ENCODE peak calls at places on chromosomes 16 and 17, in seven cellular contexts. E is heart right ventricle, S is tibial nerve, Y is right lobe of liver, Q is mucosa of descending colon, W is thoracic aorta, C is AG04450. B is an unnamed sample.

GRCh38 chr16:10390330-10390729 is 4.5 kb downstream of the ATF7IP2 start:
- DNase-seq in S (no peak), Q (no peak), C (no peak), W (no peak), Y (no peak), E (no peak), B (no peak)

GRCh38 chr16:929227-929669 is 41.5 kb downstream of the LMF1 start:
- DNase-seq in Y (no peak), Q (no peak), S (no peak), C (no peak), W (no peak), E (no peak), B (no peak)

GRCh38 chr16:82067042-82067809 is 32.2 kb downstream of the HSD17B2 start:
- DNase-seq in C (no peak), E (no peak), S (no peak), W (no peak), Q (no peak), Y (no peak), B (peak; percentile 74)

GRCh38 chr17:34154916-34155730 is 100.0 kb upstream of the CCL2 start:
- DNase-seq in E (no peak), C (no peak), S (no peak), W (no peak), Q (no peak), Y (no peak), B (no peak)

GRCh38 chr16:56610017-56610608 is 1.7 kb downstream of the MT2A start:
- DNase-seq in C (no peak), W (no peak), Q (peak; percentile 61), E (no peak), Y (peak; percentile 82), S (no peak), B (peak; percentile 93)

GRCh38 chr17:36592316-36592710 is 634 bp downstream of the DHRS11 start:
- DNase-seq in C (no peak), W (no peak), Q (peak; percentile 68), E (no peak), Y (no peak), S (no peak), B (no peak)

GRCh38 chr16:14562691-14563491 is 67.2 kb downstream of the PARN start:
- DNase-seq in W (no peak), C (no peak), S (no peak), Q (peak; percentile 55), E (peak; percentile 42), Y (peak; percentile 79), B (peak; percentile 68)

GRCh38 chr17:76537578-76538280 is at the start of gene CYGB:
- DNase-seq in W (no peak), S (no peak), Q (no peak), E (no peak), Y (no peak), C (no peak), B (peak; percentile 86)

GRCh38 chr17:1256699-1257098 is 13.5 kb upstream of the BHLHA9 start:
- DNase-seq in W (no peak), Y (no peak), C (no peak), Q (no peak), S (no peak), E (no peak), B (no peak)

GRCh38 chr17:3657874-3658783 is 10.2 kb downstream of the TAX1BP3 start:
- DNase-seq in Y (no peak), W (no peak), E (no peak), Q (no peak), S (no peak), C (no peak), B (no peak)

GRCh38 chr16:87266846-87267245 is 50.3 kb downstream of the C16orf95 start:
- DNase-seq in Q (no peak), W (no peak), Y (no peak), E (no peak), S (no peak), C (no peak), B (peak; percentile 43)

GRCh38 chr16:79155904-79156303 is 444.6 kb downstream of the MAF start:
- DNase-seq in C (no peak), E (no peak), S (no peak), W (no peak), Y (no peak), Q (no peak), B (no peak)

GRCh38 chr16:79156761-79157160 is 443.8 kb downstream of the MAF start:
- DNase-seq in Q (no peak), S (no peak), E (no peak), W (no peak), Y (no peak), C (no peak), B (no peak)

GRCh38 chr16:79158337-79158736 is 442.2 kb downstream of the MAF start:
- DNase-seq in E (no peak), C (no peak), W (no peak), S (no peak), Q (no peak), Y (no peak), B (no peak)

GRCh38 chr16:79163666-79164377 is 436.7 kb downstream of the MAF start:
- DNase-seq in E (no peak), Y (peak; percentile 67), C (no peak), S (no peak), Q (peak; percentile 43), W (no peak), B (no peak)

GRCh38 chr16:79159650-79160049 is 440.9 kb downstream of the MAF start:
- DNase-seq in W (no peak), Q (no peak), S (no peak), C (no peak), Y (no peak), E (no peak), B (no peak)
- H3K4me3 ChIP-seq in W (no peak overlapping the region), Q (no peak overlapping the region), S (no peak overlapping the region), C (no peak overlapping the region), Y (no peak overlapping the region), E (no peak overlapping the region), B (no peak overlapping the region)

GRCh38 chr17:66737524-66737923 is 97.4 kb upstream of the CACNG5 start:
- DNase-seq in W (no peak), Y (no peak), C (no peak), Q (no peak), E (peak; percentile 46), S (no peak), B (no peak)
- TF ChIP-seq CTCF in W (no peak), Y (no peak), C (peak; percentile 17), Q (no peak), E (no peak), S (no peak), B (no peak)

GRCh38 chr17:75394332-75394918 is 11.1 kb downstream of the GRB2 start:
- DNase-seq in W (no peak), C (no peak), Q (no peak), Y (no peak), E (no peak), S (no peak), B (no peak)

GRCh38 chr17:75397217-75397616 is 8.3 kb downstream of the GRB2 start:
- DNase-seq in S (no peak), C (no peak), Q (no peak), Y (no peak), E (no peak), W (no peak), B (no peak)

GRCh38 chr17:75396781-75397180 is 8.7 kb downstream of the GRB2 start:
- DNase-seq in C (no peak), S (no peak), Q (no peak), Y (no peak), E (no peak), W (no peak), B (no peak)

GRCh38 chr17:75398279-75398678 is 7.2 kb downstream of the GRB2 start:
- DNase-seq in S (no peak), Q (no peak), C (no peak), Y (peak; percentile 29), W (no peak), E (no peak), B (no peak)

GRCh38 chr17:75396025-75396424 is 9.5 kb downstream of the GRB2 start:
- DNase-seq in Y (no peak), E (no peak), S (no peak), Q (no peak), W (no peak), C (no peak), B (no peak)
- H3K4me3 ChIP-seq in Y (no peak overlapping the region), E (no peak overlapping the region), S (no peak overlapping the region), Q (no peak overlapping the region), W (no peak overlapping the region), C (no peak overlapping the region), B (no peak overlapping the region)

GRCh38 chr16:35170610-35171009 is 1711.2 kb downstream of the TP53TG3F start:
- DNase-seq in Y (no peak), E (no peak), C (no peak), S (no peak), W (no peak), Q (no peak), B (no peak)
- TF ChIP-seq CTCF in Y (no peak), E (no peak), C (no peak), S (no peak), W (no peak), Q (no peak), B (no peak)

B was measured in fibroblast of villous mesenchyme.